ENCODE peak calls at places on chromosomes 13 and 19, in five cellular contexts. H is EL; X is activated B cell treated with CpG ODN at 0.5 μM for 24 hours; P is CD8-positive, alpha-beta T cell; T is GM12865. S is an unnamed sample.

GRCh38 chr19:15790096-15790495 is 2.6 kb downstream of the OR10H5 start:
- DNase-seq in T (no peak), X (no peak), H (no peak), P (no peak), S (no peak)

GRCh38 chr19:7662657-7663056 is 6.2 kb upstream of the RETN start:
- DNase-seq in H (no peak), T (no peak), X (no peak), P (no peak), S (no peak)

GRCh38 chr19:6577410-6578125 is 13.4 kb downstream of the CD70 start:
- DNase-seq in P (no peak), X (peak), T (peak), H (no peak), S (peak)

GRCh38 chr13:113121183-113121927 is 1.2 kb upstream of the F10 start:
- DNase-seq in H (no peak), X (peak), T (no peak), P (no peak), S (no peak)

GRCh38 chr19:679418-680286 is 3.5 kb downstream of the FSTL3 start:
- DNase-seq in X (peak), P (no peak), H (peak), T (peak), S (no peak)

GRCh38 chr19:46192990-46193650 is 36.4 kb upstream of the IGFL1 start:
- DNase-seq in T (peak), H (peak), P (no peak), X (no peak), S (no peak)

GRCh38 chr13:96782186-96782585 is 212.1 kb downstream of the OXGR1 start:
- DNase-seq in X (no peak), H (no peak), P (no peak), T (no peak), S (no peak)

GRCh38 chr19:36488816-36489138 is 584 bp downstream of the ZNF566 start:
- DNase-seq in H (peak), X (no peak), P (no peak), T (peak), S (no peak)

GRCh38 chr13:76754414-76754813 is 131.8 kb downstream of the KCTD12 start:
- DNase-seq in P (no peak), H (no peak), X (no peak), T (no peak), S (no peak)

GRCh38 chr19:7196721-7197168 is 97.5 kb downstream of the INSR start:
- DNase-seq in H (no peak), T (no peak), P (no peak), X (no peak), S (no peak)

GRCh38 chr19:15123900-15124299 is 16.7 kb downstream of the SYDE1 start:
- DNase-seq in P (no peak), T (no peak), X (no peak), H (no peak), S (no peak)

GRCh38 chr19:12766051-12766521 is 9.3 kb downstream of the HOOK2 start:
- DNase-seq in P (peak), H (peak), T (peak), X (peak), S (peak)

GRCh38 chr13:43132228-43132627 is 108.8 kb downstream of the DNAJC15 start:
- DNase-seq in H (peak), P (no peak), X (no peak), T (peak), S (no peak)

GRCh38 chr13:49546559-49546958 is 38.8 kb downstream of the RCBTB1 start:
- DNase-seq in T (no peak), X (no peak), P (no peak), H (no peak), S (no peak)

GRCh38 chr19:45179063-45179847 is 671 bp downstream of the BLOC1S3 start:
- DNase-seq in P (peak), H (peak), T (peak), X (no peak), S (peak)

GRCh38 chr13:94784066-94784465 is 71.7 kb upstream of the SOX21 start:
- DNase-seq in T (no peak), P (no peak), X (no peak), H (no peak), S (no peak)

GRCh38 chr13:104740616-104741222 is 1674.5 kb upstream of the SLC10A2 start:
- DNase-seq in T (no peak), H (no peak), P (no peak), X (no peak), S (no peak)

GRCh38 chr13:100904293-100904976 is 229.8 kb upstream of the TMTC4 start:
- DNase-seq in T (no peak), P (no peak), X (no peak), H (no peak), S (no peak)

GRCh38 chr19:33298146-33298911 is 4.0 kb downstream of the CEBPA start:
- DNase-seq in P (no peak), X (no peak), H (no peak), T (no peak), S (no peak)

GRCh38 chr19:18943465-18943864 is 2.4 kb upstream of the HOMER3 start:
- DNase-seq in H (no peak), X (no peak), P (no peak), T (no peak), S (no peak)

GRCh38 chr13:104318121-104318520 is 1251.9 kb upstream of the SLC10A2 start:
- DNase-seq in T (no peak), X (no peak), P (no peak), H (no peak), S (no peak)

GRCh38 chr19:2239771-2240770 is 3.4 kb downstream of the SF3A2 start:
- DNase-seq in X (no peak), H (peak), T (no peak), P (peak), S (no peak)

GRCh38 chr13:96898855-96899254 is 95.4 kb downstream of the OXGR1 start:
- DNase-seq in X (no peak), H (no peak), P (no peak), T (no peak), S (no peak)

GRCh38 chr13:64884976-64885375 is 2345.2 kb downstream of the PCDH9 start:
- DNase-seq in X (no peak), T (no peak), H (peak), P (no peak), S (no peak)

GRCh38 chr19:37778613-37779138 is 710 bp downstream of the ZNF573 start:
- DNase-seq in X (no peak), P (no peak), H (peak), T (no peak), S (no peak)